ENCODE peak calls at places on chromosomes 13 and 19, in four cellular contexts. E is mesendoderm, P is H9, C is H1. F is an unnamed sample.

GRCh38 chr13:113411216-113412023 is 41.9 kb downstream of the ADPRHL1 start:
- DNase-seq in E (no peak), P (no peak), C (no peak), F (peak; percentile 99)

GRCh38 chr13:104837756-104838155 is 1697.7 kb downstream of the EFNB2 start:
- DNase-seq in E (no peak), P (no peak), C (no peak), F (no peak)

GRCh38 chr13:23146811-23147245 is 34.0 kb upstream of the SGCG start:
- DNase-seq in E (no peak), P (no peak), C (no peak), F (peak; percentile 24)

GRCh38 chr13:82822935-82823334 is 1059.3 kb downstream of the SLITRK1 start:
- DNase-seq in E (no peak), P (no peak), C (no peak), F (no peak)

GRCh38 chr19:46944918-46945628 is 74.6 kb upstream of the NPAS1 start:
- DNase-seq in E (peak; percentile 65), P (peak; percentile 61), C (no peak), F (peak; percentile 70)

GRCh38 chr13:38348890-38349289 is 761 bp upstream of the UFM1 start:
- DNase-seq in E (peak; percentile 37), P (no peak), C (no peak), F (peak; percentile 40)

GRCh38 chr19:38583219-38583984 is 34.4 kb downstream of the MAP4K1 start:
- DNase-seq in E (no peak), P (no peak), C (no peak), F (no peak)

GRCh38 chr19:18500820-18501219 is 21.1 kb downstream of the ELL start:
- DNase-seq in E (no peak), P (no peak), C (no peak), F (no peak)

GRCh38 chr19:50330365-50331078 is 1.3 kb upstream of the KCNC3 start:
- DNase-seq in E (peak; percentile 95), P (peak; percentile 96), C (peak; percentile 70), F (peak; percentile 1)

GRCh38 chr13:33676700-33677048 is 141.3 kb upstream of the RFC3 start:
- DNase-seq in E (peak; percentile 37), P (no peak), C (no peak), F (peak; percentile 21)

GRCh38 chr19:56110515-56111448 is 10.3 kb downstream of the ZNF787 start:
- DNase-seq in E (no peak), P (no peak), C (no peak), F (peak; percentile 39)

GRCh38 chr13:51781246-51782022 is 22.5 kb downstream of the DHRS12 start:
- DNase-seq in E (peak; percentile 78), P (peak; percentile 57), C (no peak), F (peak; percentile 24)

GRCh38 chr13:58991826-58992477 is 1171.8 kb downstream of the DIAPH3 start:
- DNase-seq in E (no peak), P (no peak), C (no peak), F (no peak)

GRCh38 chr19:2226051-2226839 is 9.9 kb downstream of the PLEKHJ1 start:
- DNase-seq in E (no peak), P (no peak), C (no peak), F (no peak)

GRCh38 chr13:106100261-106100919 is 435.1 kb downstream of the EFNB2 start:
- DNase-seq in E (peak; percentile 97), P (peak; percentile 91), C (peak; percentile 85), F (no peak)

GRCh38 chr13:33092422-33092987 is 76.3 kb downstream of the KL start:
- DNase-seq in E (no peak), P (no peak), C (no peak), F (no peak)

GRCh38 chr13:114030666-114031610 is 57.1 kb upstream of the C13orf46 start:
- DNase-seq in E (no peak), P (no peak), C (no peak), F (no peak)

GRCh38 chr19:17061205-17061604 is 14.0 kb downstream of the HAUS8 start:
- DNase-seq in E (no peak), P (no peak), C (no peak), F (no peak)

GRCh38 chr13:50893211-50893852 is 16.3 kb upstream of the RNASEH2B start:
- DNase-seq in E (no peak), P (no peak), C (no peak), F (peak; percentile 19)

GRCh38 chr13:83121904-83122303 is 760.4 kb downstream of the SLITRK1 start:
- DNase-seq in E (no peak), P (no peak), C (no peak), F (peak; percentile 36)

GRCh38 chr19:55419624-55420236 is 12.1 kb upstream of the UBE2S start:
- DNase-seq in E (no peak), P (no peak), C (no peak), F (no peak)

GRCh38 chr19:46404039-46404883 is 9.1 kb downstream of the CCDC8 start:
- DNase-seq in E (peak; percentile 82), P (peak; percentile 83), C (no peak), F (peak; percentile 31)

GRCh38 chr19:3519126-3519525 is 13.0 kb downstream of the FZR1 start:
- DNase-seq in E (no peak), P (no peak), C (no peak), F (no peak)

GRCh38 chr19:16589917-16590316 is 17.7 kb upstream of the SLC35E1 start:
- DNase-seq in E (no peak), P (no peak), C (no peak), F (no peak)

GRCh38 chr13:30763786-30764440 is 28.6 kb downstream of the ALOX5AP start:
- DNase-seq in E (no peak), P (no peak), C (no peak), F (peak; percentile 39)

GRCh38 chr13:23609414-23610186 is 39.4 kb downstream of the TNFRSF19 start:
- DNase-seq in E (no peak), P (no peak), C (no peak), F (peak; percentile 77)

GRCh38 chr19:1079566-1080111 is 12.7 kb downstream of the ARHGAP45 start:
- DNase-seq in E (no peak), P (peak; percentile 59), C (no peak), F (no peak)

GRCh38 chr19:1082165-1082927 is 12.8 kb downstream of the POLR2E start:
- DNase-seq in E (peak; percentile 96), P (peak; percentile 100), C (peak; percentile 95), F (no peak)

GRCh38 chr19:1081301-1082164 is 13.6 kb downstream of the POLR2E start:
- DNase-seq in E (peak; percentile 35), P (no peak), C (no peak), F (no peak)

GRCh38 chr19:1082928-1083816 is 12.0 kb downstream of the POLR2E start:
- DNase-seq in E (no peak), P (no peak), C (no peak), F (no peak)

DNA sequence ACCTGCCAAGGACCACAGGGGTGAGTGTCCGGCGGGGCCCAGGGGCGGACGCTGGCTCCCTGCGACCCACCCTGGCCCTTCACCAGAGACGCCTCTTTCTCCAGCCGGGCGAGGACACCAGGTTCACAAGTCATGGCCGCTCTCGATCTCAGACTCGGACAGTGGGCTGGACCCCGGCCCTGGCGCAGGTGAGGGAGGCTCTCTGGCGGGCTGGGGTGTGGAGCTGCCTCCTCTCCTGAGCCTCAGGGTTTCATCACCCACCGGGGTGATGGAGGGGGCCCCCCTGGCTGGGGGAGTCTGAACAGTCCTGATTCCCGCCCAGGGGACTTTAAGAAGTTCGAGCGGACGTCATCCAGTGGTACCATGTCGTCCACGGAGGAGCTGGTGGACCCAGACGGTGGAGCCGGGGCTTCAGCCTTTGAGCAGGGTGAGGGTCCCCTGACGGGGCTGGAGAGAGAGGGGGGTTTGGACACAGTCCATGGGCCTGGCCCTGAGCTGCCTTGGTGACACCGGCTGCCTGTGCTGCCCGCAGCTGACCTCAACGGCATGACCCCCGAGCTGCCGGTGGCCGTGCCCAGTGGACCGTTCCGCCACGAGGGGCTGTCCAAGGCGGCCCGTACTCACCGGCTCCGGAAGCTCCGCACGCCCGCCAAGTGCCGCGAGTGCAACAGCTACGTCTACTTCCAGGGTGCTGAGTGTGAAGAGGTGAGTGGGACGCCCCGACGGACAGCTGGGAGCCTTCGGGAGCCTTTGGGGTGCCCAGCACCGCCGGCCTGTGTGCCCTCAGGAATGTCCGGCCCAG is 13.6 kb downstream of the ARHGAP45 start:
- DNase-seq in E (no peak), P (no peak), C (no peak), F (no peak)
- H3K56ac ChIP-seq in E (no peak overlapping the region), P (no peak overlapping the region), C (no peak overlapping the region), F (no peak overlapping the region)

GRCh38 chr13:108830916-108831315 is 201.5 kb downstream of the MYO16 start:
- DNase-seq in E (no peak), P (no peak), C (no peak), F (no peak)
- H3K56ac ChIP-seq in E (no peak overlapping the region), P (no peak overlapping the region), C (no peak overlapping the region), F (no peak overlapping the region)

DNA sequence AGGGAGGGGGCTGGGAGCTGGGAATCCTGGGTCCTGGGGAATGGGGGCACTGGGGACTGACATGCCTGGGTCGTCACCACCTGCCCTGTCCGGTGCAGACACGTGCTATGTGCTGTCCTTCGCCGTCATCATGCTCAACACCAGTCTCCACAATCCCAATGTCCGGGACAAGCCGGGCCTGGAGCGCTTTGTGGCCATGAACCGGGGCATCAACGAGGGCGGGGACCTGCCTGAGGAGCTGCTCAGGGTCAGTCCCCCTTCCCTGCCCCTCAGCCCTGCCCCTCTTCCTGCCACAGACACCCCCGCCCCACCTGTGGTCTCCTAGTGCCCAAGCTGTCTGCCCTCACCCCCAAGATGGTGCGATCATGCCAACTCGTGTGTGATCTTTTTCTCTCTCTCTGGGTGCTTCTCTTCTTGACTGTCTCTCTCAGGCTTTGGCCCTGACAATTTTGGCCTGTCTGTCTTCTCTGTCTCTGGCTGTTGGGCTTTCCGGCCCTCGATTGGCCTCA is 5.0 kb downstream of the CYTH2 start:
- DNase-seq in E (no peak), P (no peak), C (no peak), F (no peak)
- H3K56ac ChIP-seq in E (no peak overlapping the region), P (no peak overlapping the region), C (no peak overlapping the region), F (no peak overlapping the region)

GRCh38 chr19:5494780-5495179 is 39.6 kb downstream of the ZNRF4 start:
- DNase-seq in E (no peak), P (no peak), C (no peak), F (no peak)

GRCh38 chr19:5489511-5489910 is 34.3 kb downstream of the ZNRF4 start:
- DNase-seq in E (no peak), P (no peak), C (no peak), F (no peak)

GRCh38 chr19:5492813-5493409 is 37.7 kb downstream of the ZNRF4 start:
- DNase-seq in E (no peak), P (no peak), C (no peak), F (no peak)

GRCh38 chr19:5491565-5491964 is 36.3 kb downstream of the ZNRF4 start:
- DNase-seq in E (no peak), P (no peak), C (no peak), F (no peak)

GRCh38 chr19:5492281-5492812 is 37.1 kb downstream of the ZNRF4 start:
- DNase-seq in E (no peak), P (no peak), C (no peak), F (no peak)
- H3K56ac ChIP-seq in E (no peak overlapping the region), P (no peak overlapping the region), C (no peak overlapping the region), F (no peak overlapping the region)

F was measured in IMR-90.